ENCODE peak calls at places on chromosomes 7 and 10, in four cellular contexts. One of them, this sample, is unnamed.

GRCh38 chr10:119026301-119027110 is 3.0 kb upstream of the NANOS1 start:
- DNase-seq in retinal pigment epithelial cell: no peak
- DNase-seq in fibroblast of the conjunctiva: no peak
- DNase-seq in activated CD4-positive, alpha-beta T cell treated with anti-CD3 and anti-CD28 coated beads for 48 hours: no peak
- DNase-seq in this sample: no peak

GRCh38 chr10:112658900-112659328 is 211.9 kb downstream of the VTI1A start:
- DNase-seq in retinal pigment epithelial cell: peak; percentile 77
- DNase-seq in fibroblast of the conjunctiva: no peak
- DNase-seq in activated CD4-positive, alpha-beta T cell treated with anti-CD3 and anti-CD28 coated beads for 48 hours: no peak
- DNase-seq in this sample: no peak

GRCh38 chr7:123367508-123368122 is 166.8 kb downstream of the IQUB start:
- DNase-seq in retinal pigment epithelial cell: no peak
- DNase-seq in fibroblast of the conjunctiva: peak; percentile 33
- DNase-seq in activated CD4-positive, alpha-beta T cell treated with anti-CD3 and anti-CD28 coated beads for 48 hours: peak; percentile 12
- DNase-seq in this sample: no peak

GRCh38 chr7:15554081-15554480 is 7.7 kb downstream of the AGMO start:
- DNase-seq in retinal pigment epithelial cell: no peak
- DNase-seq in fibroblast of the conjunctiva: no peak
- DNase-seq in activated CD4-positive, alpha-beta T cell treated with anti-CD3 and anti-CD28 coated beads for 48 hours: no peak
- DNase-seq in this sample: no peak

GRCh38 chr10:93711891-93712290 is 9.5 kb upstream of the FRA10AC1 start:
- DNase-seq in retinal pigment epithelial cell: no peak
- DNase-seq in fibroblast of the conjunctiva: no peak
- DNase-seq in activated CD4-positive, alpha-beta T cell treated with anti-CD3 and anti-CD28 coated beads for 48 hours: no peak
- DNase-seq in this sample: no peak

GRCh38 chr7:102279537-102280400 is 6.9 kb upstream of the SH2B2 start:
- DNase-seq in retinal pigment epithelial cell: no peak
- DNase-seq in fibroblast of the conjunctiva: peak; percentile 33
- DNase-seq in activated CD4-positive, alpha-beta T cell treated with anti-CD3 and anti-CD28 coated beads for 48 hours: peak; percentile 69
- DNase-seq in this sample: no peak

GRCh38 chr10:124523301-124523871 is 61.8 kb downstream of the LHPP start:
- DNase-seq in retinal pigment epithelial cell: no peak
- DNase-seq in fibroblast of the conjunctiva: no peak
- DNase-seq in activated CD4-positive, alpha-beta T cell treated with anti-CD3 and anti-CD28 coated beads for 48 hours: no peak
- DNase-seq in this sample: no peak

GRCh38 chr10:71084061-71084817 is 128.1 kb upstream of the UNC5B start:
- DNase-seq in retinal pigment epithelial cell: no peak
- DNase-seq in fibroblast of the conjunctiva: no peak
- DNase-seq in activated CD4-positive, alpha-beta T cell treated with anti-CD3 and anti-CD28 coated beads for 48 hours: no peak
- DNase-seq in this sample: no peak

GRCh38 chr7:30252885-30253795 is 31.3 kb upstream of the ZNRF2 start:
- DNase-seq in retinal pigment epithelial cell: peak; percentile 44
- DNase-seq in fibroblast of the conjunctiva: no peak
- DNase-seq in activated CD4-positive, alpha-beta T cell treated with anti-CD3 and anti-CD28 coated beads for 48 hours: peak; percentile 5
- DNase-seq in this sample: no peak

GRCh38 chr7:2274666-2275065 is 32.6 kb downstream of the NUDT1 start:
- DNase-seq in retinal pigment epithelial cell: no peak
- DNase-seq in fibroblast of the conjunctiva: no peak
- DNase-seq in activated CD4-positive, alpha-beta T cell treated with anti-CD3 and anti-CD28 coated beads for 48 hours: no peak
- DNase-seq in this sample: no peak

GRCh38 chr10:131198401-131198800 is 113.1 kb downstream of the TCERG1L start:
- DNase-seq in retinal pigment epithelial cell: no peak
- DNase-seq in fibroblast of the conjunctiva: no peak
- DNase-seq in activated CD4-positive, alpha-beta T cell treated with anti-CD3 and anti-CD28 coated beads for 48 hours: no peak
- DNase-seq in this sample: no peak

GRCh38 chr7:43735802-43736603 is 6.7 kb upstream of the COA1 start:
- DNase-seq in retinal pigment epithelial cell: no peak
- DNase-seq in fibroblast of the conjunctiva: no peak
- DNase-seq in activated CD4-positive, alpha-beta T cell treated with anti-CD3 and anti-CD28 coated beads for 48 hours: peak; percentile 67
- DNase-seq in this sample: no peak

GRCh38 chr10:22568928-22569327 is 145.4 kb downstream of the PIP4K2A start:
- DNase-seq in retinal pigment epithelial cell: no peak
- DNase-seq in fibroblast of the conjunctiva: no peak
- DNase-seq in activated CD4-positive, alpha-beta T cell treated with anti-CD3 and anti-CD28 coated beads for 48 hours: no peak
- DNase-seq in this sample: no peak

GRCh38 chr10:122147731-122148130 is 123.4 kb upstream of the BTBD16 start:
- DNase-seq in retinal pigment epithelial cell: no peak
- DNase-seq in fibroblast of the conjunctiva: no peak
- DNase-seq in activated CD4-positive, alpha-beta T cell treated with anti-CD3 and anti-CD28 coated beads for 48 hours: no peak
- DNase-seq in this sample: no peak